ENCODE peak calls at places on chromosomes 11 and 22, in five cellular contexts. B is tibial nerve; Q is AG10803; O is skeletal muscle cell; W is naive thymus-derived CD8-positive, alpha-beta T cell. L is an unnamed sample.

GRCh38 chr22:35634015-35634414 is 14.2 kb upstream of the APOL6 start:
- DNase-seq in Q (no peak), O (no peak), B (no peak), W (no peak), L (no peak)

GRCh38 chr22:19055801-19056200 is 66.4 kb downstream of the DGCR2 start:
- DNase-seq in O (no peak), W (no peak), B (no peak), Q (no peak), L (no peak)

GRCh38 chr11:5577101-5577500 is 3.6 kb upstream of the OR52B6 start:
- DNase-seq in W (no peak), O (no peak), Q (no peak), B (no peak), L (no peak)

GRCh38 chr11:67071420-67072284 is 15.0 kb downstream of the RHOD start:
- DNase-seq in Q (peak), O (no peak), B (peak), W (peak), L (peak)

GRCh38 chr11:68414457-68415221 is 45.9 kb upstream of the PPP6R3 start:
- DNase-seq in O (no peak), W (no peak), Q (no peak), B (no peak), L (no peak)

GRCh38 chr11:16986434-16987204 is 27.6 kb downstream of the PLEKHA7 start:
- DNase-seq in O (no peak), Q (no peak), W (peak), B (no peak), L (no peak)

GRCh38 chr11:132056689-132057088 is 686.3 kb downstream of the NTM start:
- DNase-seq in B (no peak), O (peak), Q (peak), W (no peak), L (no peak)

GRCh38 chr11:638616-639323 is 1.7 kb downstream of the DRD4 start:
- DNase-seq in B (no peak), O (no peak), Q (no peak), W (no peak), L (no peak)

GRCh38 chr11:67663515-67664212 is 10.8 kb downstream of the ALDH3B2 start:
- DNase-seq in O (no peak), W (no peak), Q (no peak), B (no peak), L (no peak)

GRCh38 chr11:75325713-75326438 is 25.6 kb downstream of the ARRB1 start:
- DNase-seq in W (no peak), O (peak), Q (peak), B (peak), L (no peak)

GRCh38 chr22:33785283-33785991 is 134.8 kb downstream of the LARGE1 start:
- DNase-seq in B (no peak), O (peak), W (no peak), Q (peak), L (no peak)

GRCh38 chr11:86372586-86372985 is 2.1 kb upstream of the CCDC81 start:
- DNase-seq in O (no peak), Q (no peak), W (no peak), B (no peak), L (no peak)

GRCh38 chr11:47443028-47443700 is 5.8 kb downstream of the RAPSN start:
- DNase-seq in B (no peak), W (no peak), O (no peak), Q (no peak), L (no peak)